ENCODE peak calls at places on chromosomes 12 and 14, in seven cellular contexts. One of them, this sample, is unnamed.

GRCh38 chr14:64266206-64266605 is 28.0 kb downstream of the ESR2 start:
- DNase-seq in IMR-90: peak; percentile 77
- DNase-seq in neuronal stem cell: no peak
- DNase-seq in trophoblast cell: no peak
- DNase-seq in H1: no peak
- DNase-seq in H9: no peak
- DNase-seq in mesenchymal stem cell: peak; percentile 45
- DNase-seq in this sample: no peak

GRCh38 chr14:68843471-68844209 is 50.8 kb upstream of the ZFP36L1 start:
- DNase-seq in IMR-90: peak; percentile 57
- DNase-seq in neuronal stem cell: peak; percentile 57
- DNase-seq in trophoblast cell: peak; percentile 83
- DNase-seq in H1: peak; percentile 50
- DNase-seq in H9: peak; percentile 76
- DNase-seq in mesenchymal stem cell: peak; percentile 65
- DNase-seq in this sample: peak; percentile 77

GRCh38 chr12:90938451-90938850 is 16.5 kb downstream of the CCER1 start:
- DNase-seq in IMR-90: peak; percentile 73
- DNase-seq in neuronal stem cell: no peak
- DNase-seq in trophoblast cell: peak; percentile 86
- DNase-seq in H1: no peak
- DNase-seq in H9: no peak
- DNase-seq in mesenchymal stem cell: peak; percentile 75
- DNase-seq in this sample: peak; percentile 32

GRCh38 chr12:38490941-38491340 is 174.4 kb downstream of the ALG10B start:
- DNase-seq in IMR-90: no peak
- DNase-seq in neuronal stem cell: no peak
- DNase-seq in trophoblast cell: peak; percentile 56
- DNase-seq in H1: no peak
- DNase-seq in H9: no peak
- DNase-seq in mesenchymal stem cell: no peak
- DNase-seq in this sample: no peak

GRCh38 chr14:59529189-59529588 is 44.9 kb downstream of the JKAMP start:
- DNase-seq in IMR-90: no peak
- DNase-seq in neuronal stem cell: no peak
- DNase-seq in trophoblast cell: no peak
- DNase-seq in H1: no peak
- DNase-seq in H9: no peak
- DNase-seq in mesenchymal stem cell: no peak
- DNase-seq in this sample: no peak

GRCh38 chr12:80648866-80649265 is 58.6 kb upstream of the MYF6 start:
- DNase-seq in IMR-90: peak; percentile 88
- DNase-seq in neuronal stem cell: no peak
- DNase-seq in trophoblast cell: no peak
- DNase-seq in H1: no peak
- DNase-seq in H9: no peak
- DNase-seq in mesenchymal stem cell: peak; percentile 8
- DNase-seq in this sample: no peak

GRCh38 chr12:132554857-132555630 is 55.3 kb downstream of the LRCOL1 start:
- DNase-seq in IMR-90: no peak
- DNase-seq in neuronal stem cell: no peak
- DNase-seq in trophoblast cell: peak; percentile 62
- DNase-seq in H1: no peak
- DNase-seq in H9: no peak
- DNase-seq in mesenchymal stem cell: no peak
- DNase-seq in this sample: peak; percentile 45

GRCh38 chr12:101939306-101939705 is 61.9 kb downstream of the DRAM1 start:
- DNase-seq in IMR-90: no peak
- DNase-seq in neuronal stem cell: no peak
- DNase-seq in trophoblast cell: no peak
- DNase-seq in H1: no peak
- DNase-seq in H9: no peak
- DNase-seq in mesenchymal stem cell: no peak
- DNase-seq in this sample: no peak

GRCh38 chr14:99699861-99700260 is 15.8 kb downstream of the CYP46A1 start:
- DNase-seq in IMR-90: no peak
- DNase-seq in neuronal stem cell: no peak
- DNase-seq in trophoblast cell: no peak
- DNase-seq in H1: no peak
- DNase-seq in H9: no peak
- DNase-seq in mesenchymal stem cell: no peak
- DNase-seq in this sample: no peak

GRCh38 chr14:55028476-55028875 is 1.4 kb downstream of the SOCS4 start:
- DNase-seq in IMR-90: no peak
- DNase-seq in neuronal stem cell: no peak
- DNase-seq in trophoblast cell: no peak
- DNase-seq in H1: no peak
- DNase-seq in H9: no peak
- DNase-seq in mesenchymal stem cell: no peak
- DNase-seq in this sample: no peak

GRCh38 chr12:55068416-55069010 is 48.7 kb downstream of the NEUROD4 start:
- DNase-seq in IMR-90: peak; percentile 43
- DNase-seq in neuronal stem cell: peak; percentile 73
- DNase-seq in trophoblast cell: peak; percentile 83
- DNase-seq in H1: no peak
- DNase-seq in H9: peak; percentile 87
- DNase-seq in mesenchymal stem cell: peak; percentile 49
- DNase-seq in this sample: peak; percentile 93

GRCh38 chr14:24911324-24912095 is 138.4 kb downstream of the STXBP6 start:
- DNase-seq in IMR-90: peak; percentile 82
- DNase-seq in neuronal stem cell: no peak
- DNase-seq in trophoblast cell: no peak
- DNase-seq in H1: no peak
- DNase-seq in H9: no peak
- DNase-seq in mesenchymal stem cell: peak; percentile 73
- DNase-seq in this sample: no peak

GRCh38 chr14:91947196-91948184 is at the start of gene FBLN5:
- DNase-seq in IMR-90: peak; percentile 88
- DNase-seq in neuronal stem cell: peak; percentile 26
- DNase-seq in trophoblast cell: peak; percentile 61
- DNase-seq in H1: peak; percentile 3
- DNase-seq in H9: peak; percentile 66
- DNase-seq in mesenchymal stem cell: peak; percentile 63
- DNase-seq in this sample: peak; percentile 73

GRCh38 chr14:38107216-38107631 is 100.5 kb upstream of the SSTR1 start:
- DNase-seq in IMR-90: peak; percentile 20
- DNase-seq in neuronal stem cell: no peak
- DNase-seq in trophoblast cell: no peak
- DNase-seq in H1: no peak
- DNase-seq in H9: no peak
- DNase-seq in mesenchymal stem cell: no peak
- DNase-seq in this sample: no peak

GRCh38 chr14:100297320-100298300 is 8.6 kb downstream of the SLC25A29 start:
- DNase-seq in IMR-90: peak; percentile 88
- DNase-seq in neuronal stem cell: no peak
- DNase-seq in trophoblast cell: peak; percentile 35
- DNase-seq in H1: no peak
- DNase-seq in H9: no peak
- DNase-seq in mesenchymal stem cell: peak; percentile 92
- DNase-seq in this sample: no peak

GRCh38 chr14:65686761-65687160 is 274.2 kb downstream of the FUT8 start:
- DNase-seq in IMR-90: peak; percentile 25
- DNase-seq in neuronal stem cell: no peak
- DNase-seq in trophoblast cell: no peak
- DNase-seq in H1: no peak
- DNase-seq in H9: no peak
- DNase-seq in mesenchymal stem cell: no peak
- DNase-seq in this sample: no peak

GRCh38 chr12:127108360-127109215 is 1158.4 kb upstream of the TMEM132C start:
- DNase-seq in IMR-90: peak; percentile 42
- DNase-seq in neuronal stem cell: peak; percentile 29
- DNase-seq in trophoblast cell: peak; percentile 64
- DNase-seq in H1: no peak
- DNase-seq in H9: peak; percentile 75
- DNase-seq in mesenchymal stem cell: peak; percentile 49
- DNase-seq in this sample: peak; percentile 65

GRCh38 chr12:31896514-31897039 is 62.6 kb upstream of the RESF1 start:
- DNase-seq in IMR-90: peak; percentile 38
- DNase-seq in neuronal stem cell: no peak
- DNase-seq in trophoblast cell: no peak
- DNase-seq in H1: no peak
- DNase-seq in H9: no peak
- DNase-seq in mesenchymal stem cell: peak; percentile 75
- DNase-seq in this sample: peak; percentile 70

GRCh38 chr14:101068958-101069549 is 165.5 kb upstream of the RTL1 start:
- DNase-seq in IMR-90: no peak
- DNase-seq in neuronal stem cell: no peak
- DNase-seq in trophoblast cell: no peak
- DNase-seq in H1: no peak
- DNase-seq in H9: peak; percentile 20
- DNase-seq in mesenchymal stem cell: no peak
- DNase-seq in this sample: no peak

GRCh38 chr14:22918519-22918808 is 485 bp downstream of the RBM23 start:
- DNase-seq in IMR-90: no peak
- DNase-seq in neuronal stem cell: no peak
- DNase-seq in trophoblast cell: no peak
- DNase-seq in H1: no peak
- DNase-seq in H9: no peak
- DNase-seq in mesenchymal stem cell: no peak
- DNase-seq in this sample: no peak

GRCh38 chr12:122087431-122088180 is 9.1 kb downstream of the MLXIP start:
- DNase-seq in IMR-90: no peak
- DNase-seq in neuronal stem cell: no peak
- DNase-seq in trophoblast cell: no peak
- DNase-seq in H1: no peak
- DNase-seq in H9: no peak
- DNase-seq in mesenchymal stem cell: no peak
- DNase-seq in this sample: no peak

GRCh38 chr12:27201169-27201568 is 42.9 kb upstream of the STK38L start:
- DNase-seq in IMR-90: no peak
- DNase-seq in neuronal stem cell: no peak
- DNase-seq in trophoblast cell: no peak
- DNase-seq in H1: no peak
- DNase-seq in H9: no peak
- DNase-seq in mesenchymal stem cell: no peak
- DNase-seq in this sample: no peak
- H2BK5ac ChIP-seq in IMR-90: no peak overlapping the region
- H2BK5ac ChIP-seq in neuronal stem cell: no peak overlapping the region
- H2BK5ac ChIP-seq in trophoblast cell: no peak overlapping the region
- H2BK5ac ChIP-seq in H1: no peak overlapping the region
- H2BK5ac ChIP-seq in H9: no peak overlapping the region
- H2BK5ac ChIP-seq in mesenchymal stem cell: no peak overlapping the region
- H2BK5ac ChIP-seq in this sample: no peak overlapping the region

GRCh38 chr14:33317675-33318074 is 379.0 kb downstream of the NPAS3 start:
- DNase-seq in IMR-90: no peak
- DNase-seq in neuronal stem cell: no peak
- DNase-seq in trophoblast cell: no peak
- DNase-seq in H1: no peak
- DNase-seq in H9: no peak
- DNase-seq in mesenchymal stem cell: no peak
- DNase-seq in this sample: no peak

GRCh38 chr14:33315721-33316120 is 377.0 kb downstream of the NPAS3 start:
- DNase-seq in IMR-90: no peak
- DNase-seq in neuronal stem cell: no peak
- DNase-seq in trophoblast cell: no peak
- DNase-seq in H1: no peak
- DNase-seq in H9: no peak
- DNase-seq in mesenchymal stem cell: no peak
- DNase-seq in this sample: no peak

GRCh38 chr14:33315217-33315616 is 376.5 kb downstream of the NPAS3 start:
- DNase-seq in IMR-90: no peak
- DNase-seq in neuronal stem cell: no peak
- DNase-seq in trophoblast cell: no peak
- DNase-seq in H1: no peak
- DNase-seq in H9: no peak
- DNase-seq in mesenchymal stem cell: no peak
- DNase-seq in this sample: no peak
- H2BK5ac ChIP-seq in IMR-90: no peak overlapping the region
- H2BK5ac ChIP-seq in neuronal stem cell: no peak overlapping the region
- H2BK5ac ChIP-seq in trophoblast cell: no peak overlapping the region
- H2BK5ac ChIP-seq in H1: no peak overlapping the region
- H2BK5ac ChIP-seq in H9: no peak overlapping the region
- H2BK5ac ChIP-seq in mesenchymal stem cell: no peak overlapping the region
- H2BK5ac ChIP-seq in this sample: no peak overlapping the region

GRCh38 chr12:123936956-123937706 is 35.5 kb downstream of the CCDC92 start:
- DNase-seq in IMR-90: no peak
- DNase-seq in neuronal stem cell: no peak
- DNase-seq in trophoblast cell: no peak
- DNase-seq in H1: no peak
- DNase-seq in H9: no peak
- DNase-seq in mesenchymal stem cell: no peak
- DNase-seq in this sample: no peak

GRCh38 chr12:123939716-123940626 is 32.7 kb downstream of the CCDC92 start:
- DNase-seq in IMR-90: no peak
- DNase-seq in neuronal stem cell: no peak
- DNase-seq in trophoblast cell: no peak
- DNase-seq in H1: no peak
- DNase-seq in H9: no peak
- DNase-seq in mesenchymal stem cell: no peak
- DNase-seq in this sample: no peak

GRCh38 chr12:123937707-123938600 is 34.7 kb downstream of the CCDC92 start:
- DNase-seq in IMR-90: peak; percentile 17
- DNase-seq in neuronal stem cell: no peak
- DNase-seq in trophoblast cell: no peak
- DNase-seq in H1: no peak
- DNase-seq in H9: no peak
- DNase-seq in mesenchymal stem cell: peak; percentile 17
- DNase-seq in this sample: no peak

GRCh38 chr12:123940627-123940966 is 32.0 kb downstream of the CCDC92 start:
- DNase-seq in IMR-90: no peak
- DNase-seq in neuronal stem cell: no peak
- DNase-seq in trophoblast cell: no peak
- DNase-seq in H1: no peak
- DNase-seq in H9: no peak
- DNase-seq in mesenchymal stem cell: no peak
- DNase-seq in this sample: no peak

DNA sequence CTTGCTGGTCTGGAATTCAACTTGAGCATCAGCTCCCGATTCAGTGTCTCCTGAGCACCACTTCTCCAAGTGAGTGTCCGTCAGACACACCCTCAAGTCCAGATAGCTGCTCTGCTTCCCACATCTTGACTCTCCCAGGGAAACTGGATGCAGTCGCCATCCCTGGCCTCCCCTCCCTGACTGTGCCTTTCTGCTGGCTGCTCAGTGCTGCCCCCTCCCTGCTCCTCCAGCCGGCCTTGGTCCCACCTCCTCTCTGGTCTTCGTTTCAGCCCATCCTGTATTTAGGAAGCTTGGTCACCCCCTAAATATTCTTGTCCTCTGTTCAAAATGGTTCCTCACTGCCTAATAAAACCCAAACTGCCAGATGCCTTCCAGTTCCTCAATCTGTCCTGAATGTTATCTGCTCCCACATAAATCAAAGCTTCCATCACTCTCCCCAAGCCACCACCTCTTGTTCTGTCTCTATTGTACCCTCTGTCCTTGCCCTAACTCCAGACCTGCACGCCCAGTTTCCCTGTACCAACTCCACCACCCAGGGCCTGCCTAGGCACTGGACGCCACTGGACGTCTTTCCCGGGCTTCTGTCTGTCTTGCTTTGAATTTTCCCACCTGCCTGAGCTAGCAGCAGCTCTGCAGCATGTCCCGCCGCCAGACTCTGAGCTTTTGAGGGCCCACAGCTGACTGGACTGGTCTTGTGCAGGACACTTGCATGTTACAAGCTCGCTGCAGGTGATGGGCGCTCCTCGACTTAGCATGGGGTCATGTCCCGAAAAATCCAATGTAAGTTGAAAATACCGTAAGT is 33.8 kb downstream of the CCDC92 start:
- DNase-seq in IMR-90: no peak
- DNase-seq in neuronal stem cell: no peak
- DNase-seq in trophoblast cell: no peak
- DNase-seq in H1: no peak
- DNase-seq in H9: peak; percentile 76
- DNase-seq in mesenchymal stem cell: no peak
- DNase-seq in this sample: peak; percentile 54
- H2BK5ac ChIP-seq in IMR-90: no peak overlapping the region
- H2BK5ac ChIP-seq in neuronal stem cell: no peak overlapping the region
- H2BK5ac ChIP-seq in trophoblast cell: no peak overlapping the region
- H2BK5ac ChIP-seq in H1: no peak overlapping the region
- H2BK5ac ChIP-seq in H9: no peak overlapping the region
- H2BK5ac ChIP-seq in mesenchymal stem cell: no peak overlapping the region
- H2BK5ac ChIP-seq in this sample: no peak overlapping the region

GRCh38 chr14:73774244-73774575 is 60.0 kb upstream of the PNMA1 start:
- DNase-seq in IMR-90: no peak
- DNase-seq in neuronal stem cell: no peak
- DNase-seq in trophoblast cell: no peak
- DNase-seq in H1: no peak
- DNase-seq in H9: no peak
- DNase-seq in mesenchymal stem cell: no peak
- DNase-seq in this sample: no peak
- H2BK5ac ChIP-seq in IMR-90: no peak overlapping the region
- H2BK5ac ChIP-seq in neuronal stem cell: no peak overlapping the region
- H2BK5ac ChIP-seq in trophoblast cell: no peak overlapping the region
- H2BK5ac ChIP-seq in H1: no peak overlapping the region
- H2BK5ac ChIP-seq in H9: no peak overlapping the region
- H2BK5ac ChIP-seq in mesenchymal stem cell: no peak overlapping the region
- H2BK5ac ChIP-seq in this sample: no peak overlapping the region